ENCODE peak calls at places on chromosomes 7 and 10, in five cellular contexts. One of them, this sample, is unnamed.

GRCh38 chr10:24415455-24416169 is 206.7 kb downstream of the KIAA1217 start:
- DNase-seq in spleen: peak; percentile 72
- DNase-seq in choroid plexus epithelial cell: peak; percentile 89
- DNase-seq in esophagus squamous epithelium: no peak
- DNase-seq in fibroblast of lung: peak; percentile 49
- DNase-seq in this sample: peak; percentile 36

GRCh38 chr7:74063223-74063641 is 20.4 kb upstream of the LIMK1 start:
- DNase-seq in spleen: no peak
- DNase-seq in choroid plexus epithelial cell: no peak
- DNase-seq in esophagus squamous epithelium: no peak
- DNase-seq in fibroblast of lung: no peak
- DNase-seq in this sample: no peak

GRCh38 chr10:3499120-3499519 is 285.9 kb downstream of the KLF6 start:
- DNase-seq in spleen: no peak
- DNase-seq in choroid plexus epithelial cell: peak; percentile 35
- DNase-seq in esophagus squamous epithelium: no peak
- DNase-seq in fibroblast of lung: peak; percentile 56
- DNase-seq in this sample: no peak

GRCh38 chr10:43196131-43196980 is 58.1 kb downstream of the CSGALNACT2 start:
- DNase-seq in spleen: peak; percentile 65
- DNase-seq in choroid plexus epithelial cell: no peak
- DNase-seq in esophagus squamous epithelium: no peak
- DNase-seq in fibroblast of lung: no peak
- DNase-seq in this sample: no peak

GRCh38 chr10:97733256-97733655 is 3.7 kb upstream of the ZFYVE27 start:
- DNase-seq in spleen: no peak
- DNase-seq in choroid plexus epithelial cell: no peak
- DNase-seq in esophagus squamous epithelium: no peak
- DNase-seq in fibroblast of lung: no peak
- DNase-seq in this sample: no peak

GRCh38 chr7:74449809-74450397 is 3.8 kb upstream of the GTF2IRD1 start:
- DNase-seq in spleen: no peak
- DNase-seq in choroid plexus epithelial cell: peak; percentile 58
- DNase-seq in esophagus squamous epithelium: no peak
- DNase-seq in fibroblast of lung: peak; percentile 64
- DNase-seq in this sample: no peak

GRCh38 chr7:127587663-127588018 is 570 bp upstream of the ARF5 start:
- DNase-seq in spleen: peak; percentile 89
- DNase-seq in choroid plexus epithelial cell: no peak
- DNase-seq in esophagus squamous epithelium: no peak
- DNase-seq in fibroblast of lung: no peak
- DNase-seq in this sample: no peak

GRCh38 chr10:114172241-114172640 is 1.8 kb downstream of the CCDC186 start:
- DNase-seq in spleen: no peak
- DNase-seq in choroid plexus epithelial cell: peak; percentile 47
- DNase-seq in esophagus squamous epithelium: no peak
- DNase-seq in fibroblast of lung: peak; percentile 27
- DNase-seq in this sample: no peak

GRCh38 chr7:73963252-73963822 is 64.6 kb upstream of the ELN start:
- DNase-seq in spleen: no peak
- DNase-seq in choroid plexus epithelial cell: no peak
- DNase-seq in esophagus squamous epithelium: no peak
- DNase-seq in fibroblast of lung: no peak
- DNase-seq in this sample: no peak

GRCh38 chr10:19921300-19922140 is 105.3 kb downstream of the PLXDC2 start:
- DNase-seq in spleen: no peak
- DNase-seq in choroid plexus epithelial cell: peak; percentile 80
- DNase-seq in esophagus squamous epithelium: no peak
- DNase-seq in fibroblast of lung: peak; percentile 70
- DNase-seq in this sample: no peak

GRCh38 chr7:112995091-112995824 is 91.4 kb downstream of the GPR85 start:
- DNase-seq in spleen: no peak
- DNase-seq in choroid plexus epithelial cell: peak; percentile 48
- DNase-seq in esophagus squamous epithelium: no peak
- DNase-seq in fibroblast of lung: peak; percentile 33
- DNase-seq in this sample: no peak

GRCh38 chr10:103569877-103570276 is 76.4 kb downstream of the NEURL1 start:
- DNase-seq in spleen: no peak
- DNase-seq in choroid plexus epithelial cell: no peak
- DNase-seq in esophagus squamous epithelium: no peak
- DNase-seq in fibroblast of lung: no peak
- DNase-seq in this sample: no peak

GRCh38 chr7:25261545-25262135 is 33.4 kb upstream of the NPVF start:
- DNase-seq in spleen: no peak
- DNase-seq in choroid plexus epithelial cell: peak; percentile 3
- DNase-seq in esophagus squamous epithelium: no peak
- DNase-seq in fibroblast of lung: no peak
- DNase-seq in this sample: no peak

GRCh38 chr7:77529279-77529678 is 7.8 kb upstream of the PTPN12 start:
- DNase-seq in spleen: no peak
- DNase-seq in choroid plexus epithelial cell: no peak
- DNase-seq in esophagus squamous epithelium: no peak
- DNase-seq in fibroblast of lung: no peak
- DNase-seq in this sample: no peak

GRCh38 chr7:40019558-40019957 is 69.5 kb downstream of the CDK13 start:
- DNase-seq in spleen: no peak
- DNase-seq in choroid plexus epithelial cell: no peak
- DNase-seq in esophagus squamous epithelium: no peak
- DNase-seq in fibroblast of lung: no peak
- DNase-seq in this sample: peak; percentile 85

GRCh38 chr7:30682131-30683083 is at the start of gene CRHR2:
- DNase-seq in spleen: no peak
- DNase-seq in choroid plexus epithelial cell: no peak
- DNase-seq in esophagus squamous epithelium: no peak
- DNase-seq in fibroblast of lung: no peak
- DNase-seq in this sample: no peak

GRCh38 chr7:30683839-30684238 is 1.6 kb upstream of the CRHR2 start:
- DNase-seq in spleen: no peak
- DNase-seq in choroid plexus epithelial cell: no peak
- DNase-seq in esophagus squamous epithelium: no peak
- DNase-seq in fibroblast of lung: no peak
- DNase-seq in this sample: no peak

GRCh38 chr7:30679664-30680063 is 2.6 kb downstream of the CRHR2 start:
- DNase-seq in spleen: no peak
- DNase-seq in choroid plexus epithelial cell: no peak
- DNase-seq in esophagus squamous epithelium: no peak
- DNase-seq in fibroblast of lung: no peak
- DNase-seq in this sample: no peak

GRCh38 chr7:30683306-30683705 is 1.1 kb upstream of the CRHR2 start:
- DNase-seq in spleen: no peak
- DNase-seq in choroid plexus epithelial cell: no peak
- DNase-seq in esophagus squamous epithelium: no peak
- DNase-seq in fibroblast of lung: no peak
- DNase-seq in this sample: no peak

GRCh38 chr7:30681262-30682130 is 760 bp downstream of the CRHR2 start:
- DNase-seq in spleen: no peak
- DNase-seq in choroid plexus epithelial cell: no peak
- DNase-seq in esophagus squamous epithelium: no peak
- DNase-seq in fibroblast of lung: no peak
- DNase-seq in this sample: no peak
- H3K4me3 ChIP-seq in spleen: peak overlapping the region; percentile 42
- H3K4me3 ChIP-seq in choroid plexus epithelial cell: no peak overlapping the region
- H3K4me3 ChIP-seq in esophagus squamous epithelium: peak overlapping the region; percentile 35
- H3K4me3 ChIP-seq in fibroblast of lung: no peak overlapping the region
- H3K4me3 ChIP-seq in this sample: no peak overlapping the region

DNA sequence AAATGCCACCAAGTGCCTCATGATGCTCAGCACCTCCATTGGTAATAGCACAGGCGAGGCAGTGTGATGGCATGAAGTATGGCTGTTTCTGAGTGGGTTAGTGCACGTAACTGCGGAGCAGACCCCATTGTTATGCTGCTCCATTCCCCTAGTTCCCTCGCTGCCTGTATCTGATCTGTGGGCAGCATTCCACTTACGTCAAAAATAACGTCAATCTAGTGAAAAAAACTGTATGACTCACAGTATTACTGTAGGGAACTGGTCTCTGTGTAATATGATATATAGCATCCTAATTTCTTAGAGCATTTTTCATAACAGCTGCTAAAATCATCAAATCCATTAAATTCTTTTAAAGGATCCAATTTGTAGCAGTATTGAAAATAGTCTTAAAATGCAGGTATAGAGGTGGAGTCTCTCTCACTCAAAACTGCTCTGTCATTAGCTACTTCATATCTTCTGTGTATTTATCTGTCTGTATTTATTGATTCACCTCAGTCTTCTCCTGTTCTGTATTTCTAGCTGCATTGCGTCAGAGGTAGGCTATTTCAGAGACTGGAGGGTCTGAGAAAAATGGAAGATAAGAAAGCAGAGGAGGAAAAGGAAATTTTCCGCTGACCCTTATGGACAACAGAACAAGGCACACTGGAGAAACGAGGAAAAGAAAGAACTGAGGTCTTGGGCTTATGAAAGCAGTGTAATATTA is 60.0 kb downstream of the PON1 start:
- DNase-seq in spleen: no peak
- DNase-seq in choroid plexus epithelial cell: peak; percentile 92
- DNase-seq in esophagus squamous epithelium: no peak
- DNase-seq in fibroblast of lung: peak; percentile 80
- DNase-seq in this sample: no peak
- H3K4me3 ChIP-seq in spleen: no peak overlapping the region
- H3K4me3 ChIP-seq in choroid plexus epithelial cell: peak overlapping the region; percentile 20
- H3K4me3 ChIP-seq in esophagus squamous epithelium: no peak overlapping the region
- H3K4me3 ChIP-seq in fibroblast of lung: no peak overlapping the region
- H3K4me3 ChIP-seq in this sample: no peak overlapping the region

DNA sequence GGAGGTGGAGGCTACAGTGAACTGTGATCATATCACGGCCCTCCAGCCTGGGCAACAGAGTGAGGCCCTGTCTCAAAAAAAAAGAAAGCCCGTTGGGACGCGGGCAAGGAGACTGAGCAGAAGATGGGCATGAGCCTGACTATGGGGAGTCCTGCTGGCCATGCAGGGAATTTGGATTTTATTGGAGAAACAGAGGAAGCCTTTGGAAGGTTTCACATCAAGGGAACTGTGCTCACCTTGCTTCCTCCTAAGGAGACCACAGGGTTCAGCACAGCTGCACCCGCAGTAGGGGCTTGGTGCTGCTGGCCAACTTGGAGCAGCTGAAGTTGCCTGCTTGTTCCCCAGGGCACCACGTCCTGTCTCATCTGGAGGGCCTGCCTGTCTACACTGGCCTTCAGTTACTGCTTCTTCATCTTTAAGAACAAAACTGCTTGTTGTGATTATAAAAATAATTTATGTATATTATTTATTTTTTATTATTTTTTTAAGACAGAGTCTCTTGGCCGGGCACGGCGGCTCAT is 1.5 kb downstream of the IQCE start:
- DNase-seq in spleen: peak; percentile 65
- DNase-seq in choroid plexus epithelial cell: no peak
- DNase-seq in esophagus squamous epithelium: no peak
- DNase-seq in fibroblast of lung: no peak
- DNase-seq in this sample: no peak
- H3K4me3 ChIP-seq in spleen: peak overlapping the region; percentile 100
- H3K4me3 ChIP-seq in choroid plexus epithelial cell: peak overlapping the region; percentile 81
- H3K4me3 ChIP-seq in esophagus squamous epithelium: peak overlapping the region; percentile 59
- H3K4me3 ChIP-seq in fibroblast of lung: peak overlapping the region; percentile 21
- H3K4me3 ChIP-seq in this sample: peak overlapping the region; percentile 66

GRCh38 chr10:49398986-49399385 is 3.1 kb upstream of the DRGX start:
- DNase-seq in spleen: no peak
- DNase-seq in choroid plexus epithelial cell: no peak
- DNase-seq in esophagus squamous epithelium: no peak
- DNase-seq in fibroblast of lung: no peak
- DNase-seq in this sample: no peak

GRCh38 chr10:49395741-49396665 is at the start of gene DRGX:
- DNase-seq in spleen: no peak
- DNase-seq in choroid plexus epithelial cell: no peak
- DNase-seq in esophagus squamous epithelium: no peak
- DNase-seq in fibroblast of lung: no peak
- DNase-seq in this sample: no peak

GRCh38 chr10:49398000-49398861 is 2.3 kb upstream of the DRGX start:
- DNase-seq in spleen: peak; percentile 86
- DNase-seq in choroid plexus epithelial cell: peak; percentile 58
- DNase-seq in esophagus squamous epithelium: no peak
- DNase-seq in fibroblast of lung: peak; percentile 20
- DNase-seq in this sample: no peak

GRCh38 chr10:49396666-49396999 is 744 bp upstream of the DRGX start:
- DNase-seq in spleen: no peak
- DNase-seq in choroid plexus epithelial cell: no peak
- DNase-seq in esophagus squamous epithelium: no peak
- DNase-seq in fibroblast of lung: no peak
- DNase-seq in this sample: no peak

DNA sequence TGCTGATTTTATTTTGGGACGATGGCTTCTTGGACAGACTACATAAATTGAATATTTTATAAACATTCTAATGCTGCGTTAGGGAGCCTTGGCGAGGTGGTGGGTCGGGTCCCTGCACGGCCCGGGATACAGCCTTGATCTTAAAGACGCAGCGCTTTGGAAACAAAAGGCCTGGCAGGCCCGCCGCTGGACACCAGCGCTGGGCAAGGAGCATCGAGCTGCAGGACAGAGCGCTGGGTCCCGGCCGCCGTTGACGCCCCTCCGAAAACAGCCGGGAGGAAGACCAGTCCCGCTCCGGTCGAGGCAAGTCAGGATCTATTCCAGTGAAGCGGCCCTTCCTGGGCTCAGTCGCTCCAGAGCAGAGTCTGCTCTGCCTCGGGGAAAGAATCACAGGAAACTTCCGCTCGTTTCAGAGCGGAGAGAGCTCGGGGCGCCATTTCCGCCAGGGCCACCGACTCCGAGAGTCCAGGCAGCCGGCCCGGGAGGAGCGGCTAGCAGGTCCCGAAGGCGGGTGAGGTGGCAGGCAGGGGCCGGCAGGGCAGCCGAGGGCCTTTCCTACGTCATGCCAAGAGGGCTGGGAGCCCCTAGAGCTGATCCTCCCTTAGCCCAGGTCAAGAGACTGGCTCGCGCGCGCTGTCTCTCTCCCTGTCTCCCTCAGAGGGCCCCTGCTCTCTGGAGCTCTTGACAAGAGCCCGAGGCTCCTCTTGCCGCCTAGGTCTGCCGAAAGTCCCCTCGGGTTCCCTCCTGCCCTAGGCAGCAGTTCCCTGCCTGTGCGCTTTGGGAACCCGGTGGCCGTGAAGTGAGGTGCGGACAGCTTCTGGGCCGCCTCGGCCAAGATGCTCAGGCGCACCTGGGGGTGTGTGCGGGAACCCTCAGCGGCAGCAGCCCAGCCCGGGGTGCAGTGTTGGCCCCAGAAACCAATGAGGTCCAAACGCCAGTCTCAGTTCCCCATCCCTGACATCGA is 1.4 kb upstream of the DRGX start:
- DNase-seq in spleen: no peak
- DNase-seq in choroid plexus epithelial cell: no peak
- DNase-seq in esophagus squamous epithelium: no peak
- DNase-seq in fibroblast of lung: no peak
- DNase-seq in this sample: no peak
- H3K4me3 ChIP-seq in spleen: no peak overlapping the region
- H3K4me3 ChIP-seq in choroid plexus epithelial cell: no peak overlapping the region
- H3K4me3 ChIP-seq in esophagus squamous epithelium: no peak overlapping the region
- H3K4me3 ChIP-seq in fibroblast of lung: no peak overlapping the region
- H3K4me3 ChIP-seq in this sample: no peak overlapping the region

This sample was measured in LNCaP clone FGC.